ENCODE peak calls at places on chromosomes 2 and 18, in four cellular contexts. O, C, W and U are unnamed samples.

GRCh38 chr2:226352941-226353558 is 446.6 kb downstream of the IRS1 start:
- DNase-seq in O (peak), C (no peak), W (no peak), U (no peak)

GRCh38 chr2:147275943-147276342 is 568.9 kb upstream of the ACVR2A start:
- DNase-seq in O (no peak), C (no peak), W (no peak), U (no peak)

GRCh38 chr2:233399306-233400225 is 45.3 kb downstream of the DGKD start:
- DNase-seq in O (no peak), C (no peak), W (no peak), U (no peak)

GRCh38 chr2:53711271-53711780 is 56.3 kb upstream of the CHAC2 start:
- DNase-seq in O (no peak), C (no peak), W (no peak), U (no peak)

GRCh38 chr2:111905990-111906735 is 7.8 kb downstream of the MERTK start:
- DNase-seq in O (no peak), C (no peak), W (no peak), U (no peak)

GRCh38 chr2:114252713-114253112 is 189.7 kb upstream of the DPP10 start:
- DNase-seq in O (no peak), C (no peak), W (no peak), U (no peak)

GRCh38 chr2:9703085-9703641 is 72.4 kb upstream of the YWHAQ start:
- DNase-seq in O (no peak), C (peak), W (peak), U (peak)

GRCh38 chr18:36583155-36583745 is 245.6 kb downstream of the TPGS2 start:
- DNase-seq in O (no peak), C (no peak), W (no peak), U (no peak)

GRCh38 chr2:17754773-17755425 is 961 bp downstream of the GEN1 start:
- DNase-seq in O (no peak), C (no peak), W (no peak), U (no peak)

GRCh38 chr2:102033028-102033749 is 41.4 kb downstream of the IL1R2 start:
- DNase-seq in O (no peak), C (no peak), W (peak), U (no peak)

GRCh38 chr2:151757861-151758260 is 23.6 kb upstream of the NEB start:
- DNase-seq in O (no peak), C (no peak), W (no peak), U (no peak)

GRCh38 chr2:170493698-170494097 is 221.4 kb upstream of the SP5 start:
- DNase-seq in O (no peak), C (no peak), W (no peak), U (no peak)

GRCh38 chr2:209614630-209615369 is 156.8 kb upstream of the UNC80 start:
- DNase-seq in O (no peak), C (no peak), W (no peak), U (no peak)

GRCh38 chr2:71455741-71456569 is 2.6 kb downstream of the DYSF start:
- DNase-seq in O (no peak), C (no peak), W (no peak), U (no peak)

GRCh38 chr2:85589982-85590791 is 5.4 kb upstream of the RNF181 start:
- DNase-seq in O (no peak), C (no peak), W (no peak), U (no peak)

GRCh38 chr2:46555011-46555410 is 75.6 kb downstream of the TMEM247 start:
- DNase-seq in O (no peak), C (no peak), W (no peak), U (no peak)

GRCh38 chr2:222851956-222852617 is 8.7 kb upstream of the ACSL3 start:
- DNase-seq in O (no peak), C (no peak), W (no peak), U (no peak)

GRCh38 chr18:37247499-37248161 is 318.0 kb downstream of the CELF4 start:
- DNase-seq in O (no peak), C (no peak), W (no peak), U (no peak)

GRCh38 chr18:55857961-55858360 is 270.0 kb upstream of the TCF4 start:
- DNase-seq in O (no peak), C (no peak), W (no peak), U (no peak)